ENCODE peak calls at places on chromosomes 1 and 21, in four cellular contexts. One of them, this sample, is unnamed.

GRCh38 chr1:221994939-221995338 is 253.1 kb upstream of the DUSP10 start:
- DNase-seq in HepG2: no peak
- DNase-seq in GM12878: no peak
- DNase-seq in H1: no peak
- DNase-seq in this sample: no peak

GRCh38 chr1:230243583-230244377 is 176.7 kb downstream of the GALNT2 start:
- DNase-seq in HepG2: no peak
- DNase-seq in GM12878: no peak
- DNase-seq in H1: peak; percentile 45
- DNase-seq in this sample: no peak

GRCh38 chr1:119279441-119280415 is 88.9 kb upstream of the HAO2 start:
- DNase-seq in HepG2: peak; percentile 29
- DNase-seq in GM12878: no peak
- DNase-seq in H1: no peak
- DNase-seq in this sample: no peak

GRCh38 chr1:12069616-12070244 is 6.6 kb downstream of the TNFRSF8 start:
- DNase-seq in HepG2: no peak
- DNase-seq in GM12878: no peak
- DNase-seq in H1: no peak
- DNase-seq in this sample: no peak

GRCh38 chr21:25980710-25981109 is 189.9 kb downstream of the APP start:
- DNase-seq in HepG2: no peak
- DNase-seq in GM12878: no peak
- DNase-seq in H1: no peak
- DNase-seq in this sample: no peak

GRCh38 chr1:33057095-33057494 is 20.4 kb upstream of the AK2 start:
- DNase-seq in HepG2: no peak
- DNase-seq in GM12878: no peak
- DNase-seq in H1: no peak
- DNase-seq in this sample: no peak

GRCh38 chr1:212669102-212669501 is 30.5 kb downstream of the BATF3 start:
- DNase-seq in HepG2: peak; percentile 43
- DNase-seq in GM12878: no peak
- DNase-seq in H1: peak; percentile 48
- DNase-seq in this sample: no peak

GRCh38 chr1:31216016-31216415 is 23.7 kb downstream of the NKAIN1 start:
- DNase-seq in HepG2: no peak
- DNase-seq in GM12878: no peak
- DNase-seq in H1: no peak
- DNase-seq in this sample: peak; percentile 56

GRCh38 chr1:68046885-68047658 is 3.4 kb downstream of the DIRAS3 start:
- DNase-seq in HepG2: no peak
- DNase-seq in GM12878: no peak
- DNase-seq in H1: no peak
- DNase-seq in this sample: no peak

GRCh38 chr1:28281608-28282425 is 22.5 kb downstream of the SESN2 start:
- DNase-seq in HepG2: no peak
- DNase-seq in GM12878: no peak
- DNase-seq in H1: no peak
- DNase-seq in this sample: no peak

GRCh38 chr1:30743584-30744059 is 14.0 kb downstream of the LAPTM5 start:
- DNase-seq in HepG2: no peak
- DNase-seq in GM12878: peak; percentile 82
- DNase-seq in H1: no peak
- DNase-seq in this sample: no peak

GRCh38 chr1:42767510-42767924 is 468 bp downstream of the C1orf50 start:
- DNase-seq in HepG2: peak; percentile 32
- DNase-seq in GM12878: no peak
- DNase-seq in H1: no peak
- DNase-seq in this sample: no peak

GRCh38 chr1:24704411-24705259 is 40.6 kb upstream of the CLIC4 start:
- DNase-seq in HepG2: no peak
- DNase-seq in GM12878: no peak
- DNase-seq in H1: no peak
- DNase-seq in this sample: peak; percentile 80

DNA sequence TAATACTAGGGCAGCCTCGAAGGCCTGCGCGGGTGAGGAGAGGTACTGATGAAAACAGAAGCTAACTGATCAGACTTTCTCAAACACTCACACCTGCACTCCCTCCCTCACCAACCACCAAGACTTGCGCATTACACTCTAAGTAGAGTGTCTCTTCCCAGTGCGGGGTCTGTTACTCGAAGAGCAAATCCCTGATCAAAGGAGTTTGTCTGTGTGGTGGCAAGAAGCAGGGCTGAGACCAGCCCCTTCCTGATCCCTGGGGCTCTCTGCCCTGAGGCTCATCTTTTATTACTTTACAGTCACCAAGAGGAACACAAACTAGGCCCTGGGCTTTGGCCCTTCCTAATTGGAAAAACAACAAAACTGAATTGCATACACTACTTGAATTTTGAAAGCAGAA is 19.5 kb upstream of the TSNAX start:
- DNase-seq in HepG2: no peak
- DNase-seq in GM12878: no peak
- DNase-seq in H1: no peak
- DNase-seq in this sample: no peak
- H3K9ac ChIP-seq in HepG2: no peak overlapping the region
- H3K9ac ChIP-seq in GM12878: no peak overlapping the region
- H3K9ac ChIP-seq in H1: no peak overlapping the region
- H3K9ac ChIP-seq in this sample: no peak overlapping the region

GRCh38 chr1:163875214-163875926 is 553.6 kb downstream of the NUF2 start:
- DNase-seq in HepG2: no peak
- DNase-seq in GM12878: no peak
- DNase-seq in H1: no peak
- DNase-seq in this sample: no peak
- TF ChIP-seq SUZ12 in HepG2: no peak
- TF ChIP-seq SUZ12 in GM12878: no peak
- TF ChIP-seq SUZ12 in H1: no peak
- TF ChIP-seq SUZ12 in this sample: no peak

GRCh38 chr1:53057134-53057533 is 4.9 kb upstream of the PODN start:
- DNase-seq in HepG2: no peak
- DNase-seq in GM12878: no peak
- DNase-seq in H1: no peak
- DNase-seq in this sample: no peak
- TF ChIP-seq ZNF274 in HepG2: no peak
- TF ChIP-seq ZNF274 in GM12878: no peak
- TF ChIP-seq ZNF274 in H1: no peak
- TF ChIP-seq ZNF274 in this sample: no peak

GRCh38 chr1:93738926-93739325 is 57.3 kb upstream of the BCAR3 start:
- DNase-seq in HepG2: no peak
- DNase-seq in GM12878: no peak
- DNase-seq in H1: no peak
- DNase-seq in this sample: no peak
- H3K9ac ChIP-seq in HepG2: no peak overlapping the region
- H3K9ac ChIP-seq in GM12878: no peak overlapping the region
- H3K9ac ChIP-seq in H1: no peak overlapping the region
- H3K9ac ChIP-seq in this sample: no peak overlapping the region

GRCh38 chr1:3886691-3887090 is 13.4 kb downstream of the C1orf174 start:
- DNase-seq in HepG2: no peak
- DNase-seq in GM12878: no peak
- DNase-seq in H1: no peak
- DNase-seq in this sample: no peak
- TF ChIP-seq SUZ12 in HepG2: no peak
- TF ChIP-seq SUZ12 in GM12878: no peak
- TF ChIP-seq SUZ12 in H1: no peak
- TF ChIP-seq SUZ12 in this sample: no peak

GRCh38 chr21:14319805-14320204 is 63.1 kb downstream of the HSPA13 start:
- DNase-seq in HepG2: no peak
- DNase-seq in GM12878: no peak
- DNase-seq in H1: no peak
- DNase-seq in this sample: no peak

GRCh38 chr21:14318598-14318997 is 64.3 kb downstream of the HSPA13 start:
- DNase-seq in HepG2: no peak
- DNase-seq in GM12878: no peak
- DNase-seq in H1: no peak
- DNase-seq in this sample: no peak

GRCh38 chr21:14325575-14325974 is 57.4 kb downstream of the HSPA13 start:
- DNase-seq in HepG2: peak; percentile 1
- DNase-seq in GM12878: no peak
- DNase-seq in H1: no peak
- DNase-seq in this sample: no peak

GRCh38 chr21:14321042-14321441 is 61.9 kb downstream of the HSPA13 start:
- DNase-seq in HepG2: no peak
- DNase-seq in GM12878: no peak
- DNase-seq in H1: no peak
- DNase-seq in this sample: no peak
- TF ChIP-seq ZNF274 in HepG2: no peak
- TF ChIP-seq ZNF274 in GM12878: no peak
- TF ChIP-seq ZNF274 in H1: no peak
- TF ChIP-seq ZNF274 in this sample: no peak

GRCh38 chr1:2612591-2613365 is 20.0 kb downstream of the MMEL1 start:
- DNase-seq in HepG2: no peak
- DNase-seq in GM12878: no peak
- DNase-seq in H1: peak; percentile 40
- DNase-seq in this sample: no peak
- H3K9ac ChIP-seq in HepG2: no peak overlapping the region
- H3K9ac ChIP-seq in GM12878: no peak overlapping the region
- H3K9ac ChIP-seq in H1: no peak overlapping the region
- H3K9ac ChIP-seq in this sample: no peak overlapping the region

DNA sequence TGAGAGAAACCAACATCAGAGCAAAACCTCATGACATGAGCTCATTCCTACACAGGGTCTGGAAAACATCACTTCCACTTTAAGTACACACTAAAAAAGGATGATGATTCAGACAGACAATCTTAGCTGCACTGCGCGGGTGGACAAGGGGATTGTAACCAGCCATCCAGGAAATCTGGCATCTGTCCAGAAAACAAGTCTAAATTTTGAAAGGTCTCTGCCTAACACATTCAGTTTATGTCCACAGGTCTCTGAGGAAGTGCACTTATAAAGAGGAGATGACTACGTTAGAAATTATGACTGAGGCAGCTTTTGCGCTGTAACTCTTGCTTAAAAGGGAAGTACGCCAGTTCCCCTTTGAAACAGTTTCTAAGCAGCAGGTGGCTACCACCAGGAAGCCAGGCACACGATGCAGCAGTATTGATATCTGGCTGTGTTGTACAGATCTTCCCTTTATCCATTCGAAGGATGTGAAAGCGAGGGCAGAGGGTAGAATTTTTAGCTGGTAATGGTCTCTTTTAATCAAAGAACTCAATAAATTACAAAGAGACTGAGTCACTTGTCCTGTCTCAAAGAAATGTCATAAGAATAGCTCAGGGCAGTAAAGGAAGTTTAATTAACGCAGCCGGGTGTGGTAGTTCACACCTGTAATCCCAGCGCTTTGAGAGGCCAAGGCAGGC is 128.0 kb downstream of the SETD4 start:
- DNase-seq in HepG2: no peak
- DNase-seq in GM12878: peak; percentile 36
- DNase-seq in H1: no peak
- DNase-seq in this sample: no peak
- TF ChIP-seq SUZ12 in HepG2: no peak
- TF ChIP-seq SUZ12 in GM12878: no peak
- TF ChIP-seq SUZ12 in H1: no peak
- TF ChIP-seq SUZ12 in this sample: no peak

This sample was measured in NT2/D1.